ENCODE peak calls at places on chromosome 16, in six cellular contexts. O, G, T, F, V and C are unnamed samples.

GRCh38 chr16:47037396-47037745 is 63.9 kb upstream of the DNAJA2 start:
- DNase-seq in G (no peak), F (peak), T (no peak), V (peak), O (no peak), C (no peak)

GRCh38 chr16:58814348-58814801 is 80.3 kb upstream of the GOT2 start:
- DNase-seq in G (no peak), O (peak), T (peak), F (peak), V (peak), C (no peak)

GRCh38 chr16:72938426-72939164 is 109.3 kb downstream of the ZFHX3 start:
- DNase-seq in F (peak), O (peak), G (no peak), V (peak), T (no peak), C (no peak)

GRCh38 chr16:17470871-17471744 is at the start of gene XYLT1:
- DNase-seq in G (no peak), V (no peak), O (peak), T (peak), F (peak), C (peak)

GRCh38 chr16:74626741-74627416 is 20.0 kb upstream of the GLG1 start:
- DNase-seq in T (no peak), G (no peak), F (no peak), V (no peak), O (no peak), C (no peak)

GRCh38 chr16:69741519-69741918 is 13.2 kb downstream of the NOB1 start:
- DNase-seq in T (no peak), G (no peak), F (peak), O (peak), V (no peak), C (no peak)

GRCh38 chr16:22424161-22424937 is 49.9 kb upstream of the CDR2 start:
- DNase-seq in G (no peak), T (no peak), V (no peak), O (no peak), F (peak), C (no peak)

GRCh38 chr16:84009282-84009681 is 33.3 kb downstream of the SLC38A8 start:
- DNase-seq in G (no peak), F (no peak), O (no peak), V (no peak), T (no peak), C (no peak)

GRCh38 chr16:67833035-67833417 is 9.1 kb upstream of the THAP11 start:
- DNase-seq in F (peak), V (no peak), O (peak), G (no peak), T (no peak), C (no peak)

GRCh38 chr16:84047626-84048025 is 5.0 kb upstream of the SLC38A8 start:
- DNase-seq in F (no peak), V (no peak), T (no peak), O (no peak), G (no peak), C (no peak)

GRCh38 chr16:48536600-48537200 is 73.3 kb downstream of the N4BP1 start:
- DNase-seq in F (peak), G (no peak), O (no peak), V (no peak), T (no peak), C (no peak)

GRCh38 chr16:71623597-71623996 is 2.4 kb upstream of the MARVELD3 start:
- DNase-seq in T (no peak), O (no peak), G (no peak), F (no peak), V (no peak), C (no peak)

GRCh38 chr16:4381072-4381934 is 9.7 kb downstream of the VASN start:
- DNase-seq in T (peak), G (no peak), O (no peak), V (no peak), F (no peak), C (no peak)

GRCh38 chr16:51193879-51194278 is 42.8 kb upstream of the SALL1 start:
- DNase-seq in T (no peak), F (no peak), G (no peak), V (no peak), O (no peak), C (no peak)

GRCh38 chr16:55506083-55506482 is 2.8 kb upstream of the LPCAT2 start:
- DNase-seq in G (no peak), F (no peak), V (no peak), T (no peak), O (no peak), C (no peak)

GRCh38 chr16:26930776-26931175 is 136.0 kb upstream of the C16orf82 start:
- DNase-seq in T (no peak), O (no peak), G (no peak), V (no peak), F (no peak), C (no peak)

GRCh38 chr16:68074850-68075249 is 10.3 kb upstream of the NFATC3 start:
- DNase-seq in T (no peak), G (no peak), F (no peak), O (no peak), V (no peak), C (no peak)

GRCh38 chr16:64579712-64580111 is 542.2 kb downstream of the CDH11 start:
- DNase-seq in O (no peak), V (no peak), T (no peak), F (no peak), G (no peak), C (no peak)

GRCh38 chr16:11507991-11508390 is 78.7 kb downstream of the LITAF start:
- DNase-seq in F (no peak), G (no peak), V (no peak), O (no peak), T (no peak), C (no peak)

GRCh38 chr16:84367297-84367680 is 1.0 kb upstream of the ATP2C2 start:
- DNase-seq in G (no peak), V (no peak), O (no peak), T (no peak), F (no peak), C (no peak)

GRCh38 chr16:54287758-54288591 is 1.4 kb upstream of the IRX3 start:
- DNase-seq in T (no peak), F (no peak), V (no peak), O (no peak), G (no peak), C (no peak)

GRCh38 chr16:67486805-67487204 is 3.5 kb upstream of the AGRP start:
- DNase-seq in V (no peak), O (no peak), F (peak), T (no peak), G (no peak), C (no peak)

GRCh38 chr16:69651217-69651616 is 75.1 kb downstream of the NQO1 start:
- DNase-seq in V (no peak), G (no peak), T (no peak), O (no peak), F (no peak), C (no peak)

GRCh38 chr16:13995194-13995593 is 75.2 kb downstream of the ERCC4 start:
- DNase-seq in F (no peak), O (no peak), T (no peak), V (no peak), G (no peak), C (no peak)

GRCh38 chr16:28930652-28931051 is 1.1 kb upstream of the CD19 start:
- DNase-seq in T (no peak), F (no peak), V (no peak), G (no peak), O (no peak), C (no peak)

GRCh38 chr16:676565-677297 is 1.3 kb downstream of the RHBDL1 start:
- DNase-seq in G (no peak), T (no peak), O (no peak), V (no peak), F (no peak), C (peak)

GRCh38 chr16:16109453-16110110 is 113.7 kb downstream of the ABCC6 start:
- DNase-seq in G (no peak), T (no peak), O (no peak), V (no peak), F (no peak), C (no peak)

GRCh38 chr16:4142268-4142667 is 26.0 kb upstream of the ADCY9 start:
- DNase-seq in V (no peak), G (no peak), O (no peak), F (no peak), T (no peak), C (no peak)

GRCh38 chr16:24966599-24966998 is 48.6 kb downstream of the ARHGAP17 start:
- DNase-seq in V (no peak), F (no peak), O (no peak), T (no peak), G (no peak), C (no peak)

GRCh38 chr16:82055728-82056549 is 20.9 kb downstream of the HSD17B2 start:
- DNase-seq in F (no peak), V (no peak), O (no peak), T (no peak), G (no peak), C (no peak)

GRCh38 chr16:66286527-66286926 is 80.0 kb upstream of the CDH5 start:
- DNase-seq in G (no peak), V (no peak), F (no peak), O (no peak), T (no peak), C (no peak)

GRCh38 chr16:87447323-87447722 is 45.5 kb downstream of the ZCCHC14 start:
- DNase-seq in T (no peak), G (no peak), F (no peak), O (no peak), V (no peak), C (no peak)

GRCh38 chr16:11356573-11357331 is 11.5 kb downstream of the RMI2 start:
- DNase-seq in T (peak), G (no peak), F (peak), O (peak), V (peak), C (no peak)

GRCh38 chr16:30352488-30353401 is 2.4 kb downstream of the CD2BP2 start:
- DNase-seq in T (no peak), O (no peak), F (no peak), V (no peak), G (no peak), C (no peak)

GRCh38 chr16:30353438-30354129 is 1.5 kb downstream of the CD2BP2 start:
- DNase-seq in F (no peak), O (no peak), T (no peak), V (no peak), G (no peak), C (no peak)

GRCh38 chr16:30355144-30355953 is at the start of gene CD2BP2:
- DNase-seq in V (peak), G (peak), F (peak), T (peak), O (peak), C (peak)

GRCh38 chr16:30355954-30356308 is 823 bp upstream of the CD2BP2 start:
- DNase-seq in V (no peak), F (no peak), G (no peak), O (no peak), T (no peak), C (no peak)

DNA sequence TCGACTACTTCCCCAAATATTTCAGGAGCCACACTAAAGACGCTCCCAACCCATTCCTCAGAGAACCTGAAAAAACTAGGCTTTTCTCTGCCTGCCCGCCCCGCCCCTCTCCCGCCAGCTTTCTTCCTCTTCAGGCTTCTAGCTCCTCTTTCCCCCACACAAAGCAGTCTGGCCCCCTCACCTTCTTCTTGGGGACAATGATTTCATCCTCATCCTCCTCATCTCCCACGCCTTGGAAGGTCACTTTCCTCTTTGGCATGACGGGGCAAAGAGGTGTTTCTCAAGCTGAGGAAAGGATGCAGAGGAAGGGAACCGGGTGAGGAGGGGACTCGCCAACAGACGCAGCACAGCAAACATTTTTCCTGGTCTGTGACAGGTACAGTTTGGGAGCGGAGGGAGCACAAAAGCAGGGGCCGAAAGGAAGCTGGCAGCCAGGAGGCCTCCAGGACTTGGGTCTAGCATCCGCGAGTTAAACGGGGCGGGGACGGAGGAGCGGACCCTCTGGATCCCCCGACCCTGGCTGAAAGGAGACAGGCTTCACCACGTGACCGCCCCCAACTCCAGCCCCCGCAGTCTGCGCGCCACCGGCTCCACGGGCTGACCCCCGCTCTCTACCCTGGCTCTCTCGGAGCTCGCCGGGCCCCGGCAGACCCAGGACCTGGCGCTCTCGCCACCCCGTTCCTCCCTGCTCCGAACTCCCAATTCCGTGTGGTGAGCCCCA is 525 bp downstream of the CD2BP2 start:
- DNase-seq in G (no peak), F (no peak), V (no peak), O (no peak), T (peak), C (no peak)
- H3K27ac ChIP-seq in G (peak), F (peak), V (peak), O (peak), T (peak), C (peak)

GRCh38 chr16:1913327-1914083 is 4.7 kb downstream of the HS3ST6 start:
- DNase-seq in G (no peak), T (no peak), F (no peak), O (no peak), V (no peak), C (peak)

GRCh38 chr16:1915732-1916653 is 2.2 kb downstream of the HS3ST6 start:
- DNase-seq in T (no peak), F (no peak), O (no peak), V (no peak), G (no peak), C (no peak)

GRCh38 chr16:1912215-1912543 is 6.0 kb downstream of the HS3ST6 start:
- DNase-seq in G (no peak), F (no peak), O (no peak), V (no peak), T (no peak), C (no peak)

GRCh38 chr16:1914759-1915387 is 3.3 kb downstream of the HS3ST6 start:
- DNase-seq in F (no peak), T (no peak), G (no peak), V (no peak), O (no peak), C (no peak)

GRCh38 chr16:1914084-1914608 is 4.1 kb downstream of the HS3ST6 start:
- DNase-seq in F (no peak), G (no peak), O (no peak), V (no peak), T (no peak), C (no peak)
- H3K27ac ChIP-seq in F (no peak), G (no peak), O (no peak), V (no peak), T (no peak), C (no peak)

GRCh38 chr16:19882641-19883040 is 2.0 kb downstream of the GPRC5B start:
- DNase-seq in V (no peak), G (no peak), T (no peak), O (no peak), F (no peak), C (no peak)
- H3K27ac ChIP-seq in V (no peak), G (no peak), T (no peak), O (no peak), F (no peak), C (no peak)

DNA sequence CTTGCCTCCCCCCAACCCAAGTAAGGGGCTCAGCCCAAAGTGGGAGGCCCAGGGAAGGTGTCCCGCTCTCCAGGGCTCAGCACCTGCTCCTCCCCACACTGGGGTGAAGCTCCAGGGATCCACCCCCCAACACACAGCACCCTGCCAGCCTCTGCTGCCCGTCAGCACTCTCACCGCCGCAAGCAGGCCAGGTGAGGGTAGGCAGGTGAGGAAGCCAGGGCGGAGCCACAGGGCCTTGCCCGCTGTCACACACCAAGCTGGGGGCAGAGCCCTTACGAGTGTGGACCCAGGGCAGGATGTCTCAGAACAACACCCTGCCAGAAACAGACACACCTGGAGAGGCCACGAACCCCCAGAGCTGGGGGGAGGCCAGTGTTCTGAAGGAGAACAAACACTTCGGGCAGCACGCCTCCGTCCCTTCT is 19.5 kb downstream of the PLLP start:
- DNase-seq in F (no peak), O (no peak), T (no peak), G (no peak), V (no peak), C (no peak)
- H3K27ac ChIP-seq in F (no peak), O (no peak), T (no peak), G (no peak), V (no peak), C (peak)

GRCh38 chr16:89290887-89291286 is 73.4 kb downstream of the ZNF778 start:
- DNase-seq in V (no peak), T (no peak), O (no peak), G (no peak), F (no peak), C (no peak)

GRCh38 chr16:89291776-89292175 is 74.3 kb downstream of the ZNF778 start:
- DNase-seq in V (no peak), G (no peak), T (no peak), O (no peak), F (no peak), C (no peak)

GRCh38 chr16:89292443-89293078 is 75.1 kb downstream of the ZNF778 start:
- DNase-seq in V (no peak), F (no peak), G (no peak), O (no peak), T (no peak), C (no peak)

GRCh38 chr16:89290472-89290871 is 73.0 kb downstream of the ZNF778 start:
- DNase-seq in V (no peak), F (no peak), G (no peak), O (no peak), T (no peak), C (no peak)

DNA sequence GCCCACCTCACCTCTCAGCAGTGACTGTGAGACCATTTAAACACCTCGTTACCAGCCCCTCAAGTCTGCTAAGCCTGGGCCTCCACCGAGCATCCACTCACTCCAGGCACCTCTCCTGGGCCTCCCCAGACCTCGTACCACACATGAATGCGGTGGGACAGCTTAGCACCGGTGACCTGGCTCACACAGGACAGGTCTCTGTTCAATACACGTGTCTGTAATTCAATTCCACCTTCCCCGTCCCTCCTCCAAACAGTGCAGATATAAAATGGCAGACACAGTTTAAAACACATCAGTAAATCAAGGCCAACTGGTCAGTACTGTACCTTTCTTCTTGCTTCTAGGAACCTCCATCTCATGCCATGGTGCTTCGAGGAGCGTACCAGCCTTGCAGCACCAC is 73.9 kb downstream of the ZNF778 start:
- DNase-seq in F (no peak), V (no peak), T (no peak), G (no peak), O (no peak), C (no peak)
- H3K27ac ChIP-seq in F (peak), V (no peak), T (no peak), G (no peak), O (no peak), C (no peak)

GRCh38 chr16:57483725-57484514 is 2.4 kb downstream of the DOK4 start:
- DNase-seq in V (no peak), F (no peak), T (peak), O (no peak), G (no peak), C (no peak)
- H3K27ac ChIP-seq in V (no peak), F (peak), T (no peak), O (no peak), G (no peak), C (no peak)